ENCODE peak calls at places on chromosome 6, in ten cellular contexts. M is WTC11, P is H1, G is HCT116, W is A549, C is HepG2, N is endothelial cell of umbilical vein, E is SK-N-SH, R is K562, A is GM12878. H is an unnamed sample.

GRCh38 chr6:137923866-137924616 is 57.0 kb downstream of the TNFAIP3 start:
- DNase-seq in M (no peak), P (no peak), G (no peak), W (no peak), C (no peak), N (no peak), E (no peak), R (no peak), A (no peak), H (peak)

GRCh38 chr6:117169781-117170281 is 95.5 kb upstream of the VGLL2 start:
- DNase-seq in M (no peak), P (no peak), G (no peak), W (no peak), C (no peak), N (no peak), E (no peak), R (no peak), A (no peak), H (no peak)

GRCh38 chr6:160007581-160007980 is 38.7 kb downstream of the IGF2R start:
- DNase-seq in M (no peak), P (no peak), G (no peak), W (no peak), C (no peak), N (peak), E (no peak), R (no peak), A (no peak), H (no peak)

GRCh38 chr6:146551545-146551944 is 7.9 kb downstream of the RAB32 start:
- DNase-seq in M (no peak), P (no peak), G (no peak), W (no peak), C (no peak), N (no peak), E (no peak), R (peak), A (no peak), H (no peak)

GRCh38 chr6:40183902-40184301 is 249.6 kb upstream of the MOCS1 start:
- DNase-seq in M (no peak), P (no peak), G (no peak), W (no peak), C (no peak), N (no peak), E (no peak), R (no peak), A (no peak), H (no peak)

GRCh38 chr6:32952817-32953739 is at the start of gene HLA-DMA:
- DNase-seq in M (peak), P (peak), G (peak), W (peak), C (peak), N (peak), E (peak), R (peak), A (peak), H (peak)

GRCh38 chr6:21348462-21349195 is 244.9 kb upstream of the SOX4 start:
- DNase-seq in M (peak), P (no peak), G (no peak), W (peak), C (no peak), N (peak), E (no peak), R (no peak), A (no peak), H (no peak)

GRCh38 chr6:30970946-30971345 is 12.6 kb upstream of the MUC21 start:
- DNase-seq in M (no peak), P (no peak), G (no peak), W (no peak), C (no peak), N (no peak), E (no peak), R (no peak), A (no peak), H (no peak)

GRCh38 chr6:28634406-28634757 is 108.7 kb downstream of the GPX5 start:
- DNase-seq in M (no peak), P (no peak), G (no peak), W (no peak), C (no peak), N (no peak), E (no peak), R (no peak), A (no peak), H (no peak)

GRCh38 chr6:147909645-147910044 is 401.2 kb downstream of the SAMD5 start:
- DNase-seq in M (no peak), P (no peak), G (no peak), W (no peak), C (no peak), N (no peak), E (no peak), R (no peak), A (no peak), H (no peak)

GRCh38 chr6:38262041-38262440 is 377.7 kb downstream of the BTBD9 start:
- DNase-seq in M (no peak), P (peak), G (no peak), W (peak), C (peak), N (peak), E (no peak), R (no peak), A (no peak), H (no peak)

GRCh38 chr6:33418690-33419291 is 884 bp upstream of the CUTA start:
- DNase-seq in M (no peak), P (no peak), G (no peak), W (no peak), C (no peak), N (no peak), E (no peak), R (peak), A (no peak), H (peak)

GRCh38 chr6:143336446-143337152 is 113.9 kb downstream of the ADAT2 start:
- DNase-seq in M (no peak), P (no peak), G (no peak), W (no peak), C (no peak), N (no peak), E (no peak), R (no peak), A (no peak), H (no peak)

GRCh38 chr6:165581678-165582077 is 81.4 kb downstream of the PDE10A start:
- DNase-seq in M (no peak), P (no peak), G (no peak), W (no peak), C (no peak), N (no peak), E (no peak), R (no peak), A (no peak), H (no peak)

GRCh38 chr6:118748311-118749062 is 97.1 kb upstream of the CEP85L start:
- DNase-seq in M (peak), P (no peak), G (no peak), W (no peak), C (no peak), N (peak), E (peak), R (no peak), A (no peak), H (peak)

GRCh38 chr6:168815229-168815628 is 374.2 kb downstream of the SMOC2 start:
- DNase-seq in M (peak), P (no peak), G (peak), W (no peak), C (no peak), N (no peak), E (no peak), R (no peak), A (no peak), H (peak)

GRCh38 chr6:152575621-152576150 is 61.5 kb downstream of the SYNE1 start:
- DNase-seq in M (no peak), P (no peak), G (no peak), W (no peak), C (no peak), N (no peak), E (no peak), R (no peak), A (no peak), H (peak)

GRCh38 chr6:105608711-105609374 is 206.0 kb upstream of the PREP start:
- DNase-seq in M (no peak), P (no peak), G (no peak), W (peak), C (peak), N (no peak), E (no peak), R (no peak), A (no peak), H (no peak)

GRCh38 chr6:146785001-146785585 is 186.3 kb downstream of the ADGB start:
- DNase-seq in M (no peak), P (no peak), G (peak), W (peak), C (peak), N (peak), E (peak), R (peak), A (no peak), H (peak)

GRCh38 chr6:141946502-141946901 is 186.2 kb upstream of the GJE1 start:
- DNase-seq in M (no peak), P (no peak), G (no peak), W (no peak), C (no peak), N (no peak), E (no peak), R (no peak), A (no peak), H (no peak)

GRCh38 chr6:4582506-4582905 is 193.7 kb upstream of the CDYL start:
- DNase-seq in M (no peak), P (no peak), G (no peak), W (no peak), C (no peak), N (no peak), E (no peak), R (no peak), A (no peak), H (peak)

GRCh38 chr6:26553264-26553738 is 15.1 kb downstream of the HMGN4 start:
- DNase-seq in M (peak), P (no peak), G (peak), W (peak), C (peak), N (peak), E (peak), R (peak), A (no peak), H (peak)

GRCh38 chr6:133704371-133704770 is 184.5 kb upstream of the TCF21 start:
- DNase-seq in M (no peak), P (no peak), G (no peak), W (no peak), C (no peak), N (no peak), E (no peak), R (no peak), A (no peak), H (no peak)

GRCh38 chr6:41692080-41692675 is 43.2 kb downstream of the TFEB start:
- DNase-seq in M (no peak), P (no peak), G (no peak), W (no peak), C (no peak), N (no peak), E (no peak), R (no peak), A (no peak), H (no peak)

GRCh38 chr6:30325873-30326445 is 768 bp upstream of the TRIM39 start:
- DNase-seq in M (peak), P (peak), G (peak), W (no peak), C (no peak), N (no peak), E (no peak), R (peak), A (peak), H (peak)

GRCh38 chr6:46626228-46626909 is 26.2 kb downstream of the CYP39A1 start:
- DNase-seq in M (no peak), P (no peak), G (peak), W (peak), C (peak), N (peak), E (peak), R (peak), A (peak), H (peak)

GRCh38 chr6:139508023-139508422 is 133.6 kb upstream of the CITED2 start:
- DNase-seq in M (no peak), P (no peak), G (no peak), W (no peak), C (peak), N (no peak), E (no peak), R (no peak), A (no peak), H (peak)

GRCh38 chr6:42401605-42401935 is 50.2 kb downstream of the TRERF1 start:
- DNase-seq in M (no peak), P (no peak), G (no peak), W (no peak), C (no peak), N (no peak), E (no peak), R (no peak), A (no peak), H (no peak)

GRCh38 chr6:85600713-85601313 is 7.2 kb upstream of the SNX14 start:
- DNase-seq in M (no peak), P (no peak), G (no peak), W (no peak), C (no peak), N (no peak), E (no peak), R (no peak), A (no peak), H (no peak)

GRCh38 chr6:8277769-8278168 is 157.6 kb downstream of the SLC35B3 start:
- DNase-seq in M (peak), P (no peak), G (no peak), W (no peak), C (no peak), N (no peak), E (peak), R (no peak), A (no peak), H (peak)

GRCh38 chr6:113276631-113277030 is 580.5 kb upstream of the MARCKS start:
- DNase-seq in M (no peak), P (no peak), G (no peak), W (no peak), C (no peak), N (peak), E (no peak), R (no peak), A (no peak), H (no peak)

GRCh38 chr6:113182370-113183141 is 674.6 kb upstream of the MARCKS start:
- DNase-seq in M (no peak), P (no peak), G (no peak), W (peak), C (peak), N (peak), E (no peak), R (no peak), A (no peak), H (no peak)

GRCh38 chr6:154274175-154274574 is 82.4 kb downstream of the IPCEF1 start:
- DNase-seq in M (no peak), P (no peak), G (no peak), W (no peak), C (no peak), N (no peak), E (no peak), R (no peak), A (no peak), H (no peak)

GRCh38 chr6:70370496-70370895 is 42.8 kb upstream of the FAM135A start:
- DNase-seq in M (no peak), P (no peak), G (no peak), W (no peak), C (no peak), N (no peak), E (no peak), R (no peak), A (no peak), H (no peak)

GRCh38 chr6:70375166-70375565 is 38.1 kb upstream of the FAM135A start:
- DNase-seq in M (no peak), P (no peak), G (no peak), W (no peak), C (no peak), N (no peak), E (no peak), R (no peak), A (no peak), H (no peak)

GRCh38 chr6:70375882-70376281 is 37.4 kb upstream of the FAM135A start:
- DNase-seq in M (no peak), P (no peak), G (peak), W (peak), C (peak), N (no peak), E (no peak), R (peak), A (no peak), H (peak)

GRCh38 chr6:70369332-70369950 is 43.9 kb upstream of the FAM135A start:
- DNase-seq in M (peak), P (peak), G (peak), W (peak), C (peak), N (peak), E (peak), R (peak), A (peak), H (peak)

GRCh38 chr6:70371454-70372105 is 41.7 kb upstream of the FAM135A start:
- DNase-seq in M (no peak), P (no peak), G (peak), W (peak), C (peak), N (peak), E (peak), R (peak), A (no peak), H (peak)
- TF ChIP-seq MAX in M (no peak), P (no peak), G (no peak), W (no peak), C (no peak), N (no peak), E (no peak), R (no peak), A (no peak), H (no peak)

DNA sequence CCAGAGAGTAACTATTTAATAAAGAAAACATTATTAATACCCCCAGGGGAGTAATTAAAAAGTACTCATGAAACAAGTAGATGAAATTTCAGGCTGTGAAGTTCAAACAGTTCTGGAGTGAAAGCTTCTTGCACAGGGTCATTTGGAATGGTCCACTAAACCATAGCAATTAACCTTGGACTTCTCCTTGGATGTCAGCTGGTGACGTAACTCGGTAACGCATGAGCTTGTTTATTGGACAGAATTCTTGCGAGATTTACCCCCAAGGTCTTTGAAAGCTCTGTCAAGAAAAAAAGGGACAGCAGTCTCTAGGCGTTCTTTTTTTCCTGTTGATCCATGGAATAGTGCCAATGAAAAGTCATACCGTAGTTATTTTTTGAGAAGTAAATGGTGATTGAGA is 2.2 kb downstream of the CD83 start:
- DNase-seq in M (no peak), P (no peak), G (no peak), W (no peak), C (no peak), N (no peak), E (no peak), R (no peak), A (no peak), H (no peak)
- TF ChIP-seq MAX in M (no peak), P (no peak), G (no peak), W (no peak), C (no peak), N (no peak), E (no peak), R (no peak), A (no peak), H (no peak)

DNA sequence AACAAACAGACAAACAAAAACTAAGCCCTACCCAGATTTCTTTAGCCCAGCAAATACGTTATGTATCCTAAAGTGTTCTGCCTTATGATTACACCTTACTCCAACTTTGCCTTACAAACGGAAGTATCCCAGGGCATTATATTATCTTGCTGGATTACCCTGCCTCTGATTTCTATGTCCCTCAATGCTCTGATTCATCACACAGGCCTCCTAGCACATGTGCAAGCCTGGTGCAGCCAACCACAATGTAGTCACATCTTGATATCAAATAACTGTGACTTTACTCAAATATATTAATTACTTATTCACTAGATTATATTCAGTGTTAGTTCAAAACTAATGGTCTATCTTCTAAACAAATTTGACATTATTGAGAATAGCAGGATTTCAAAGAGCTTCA is 598.6 kb downstream of the TBC1D32 start:
- DNase-seq in M (no peak), P (no peak), G (no peak), W (no peak), C (no peak), N (no peak), E (no peak), R (no peak), A (no peak), H (no peak)
- TF ChIP-seq MAX in M (no peak), P (no peak), G (no peak), W (no peak), C (no peak), N (no peak), E (no peak), R (no peak), A (no peak), H (no peak)

DNA sequence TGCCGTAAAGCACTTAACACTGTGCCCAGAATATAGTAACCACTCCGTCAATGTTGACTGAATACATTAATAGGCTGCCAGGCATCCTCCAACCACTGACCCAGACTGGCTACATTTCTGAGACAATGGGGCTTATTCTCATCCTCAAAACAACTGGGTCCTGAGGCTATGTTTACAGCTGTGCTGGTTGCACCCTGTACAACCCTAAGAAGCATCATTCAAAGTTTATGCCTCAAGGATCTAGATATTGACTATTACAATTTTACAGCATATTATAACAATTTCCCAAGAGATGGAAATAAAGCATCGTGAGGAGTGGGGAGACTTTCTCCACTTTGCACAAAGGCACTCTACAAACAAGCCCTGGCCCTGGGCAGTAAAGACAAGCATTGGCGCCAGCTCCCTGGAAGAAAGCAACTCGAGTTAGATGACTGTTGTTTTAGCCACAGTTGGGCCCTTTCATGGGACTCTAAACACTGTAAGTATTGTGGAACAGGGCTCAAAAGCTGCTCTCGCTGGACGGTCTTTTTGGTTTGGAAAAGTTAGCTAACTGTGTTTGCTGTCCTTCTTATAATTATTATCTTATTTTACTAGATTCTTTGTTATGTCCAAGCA is 30.2 kb downstream of the MYLIP start:
- DNase-seq in M (no peak), P (no peak), G (no peak), W (no peak), C (no peak), N (no peak), E (no peak), R (no peak), A (no peak), H (no peak)
- TF ChIP-seq MAX in M (no peak), P (no peak), G (no peak), W (no peak), C (no peak), N (no peak), E (no peak), R (no peak), A (no peak), H (no peak)

GRCh38 chr6:56772737-56773184 is 130.1 kb upstream of the DST start:
- DNase-seq in M (no peak), P (no peak), G (no peak), W (peak), C (no peak), N (peak), E (no peak), R (no peak), A (no peak), H (no peak)
- TF ChIP-seq MAX in M (no peak), P (peak), G (peak), W (peak), C (no peak), N (no peak), E (peak), R (no peak), A (no peak), H (no peak)

GRCh38 chr6:43575105-43575771 is 600 bp downstream of the XPO5 start:
- DNase-seq in M (peak), P (no peak), G (no peak), W (no peak), C (peak), N (peak), E (peak), R (peak), A (no peak), H (peak)

GRCh38 chr6:43575772-43576551 is at the start of the genes POLH and XPO5:
- DNase-seq in M (peak), P (peak), G (peak), W (peak), C (peak), N (peak), E (peak), R (peak), A (peak), H (peak)

GRCh38 chr6:43572015-43572414 is 3.8 kb downstream of the XPO5 start:
- DNase-seq in M (no peak), P (no peak), G (no peak), W (no peak), C (no peak), N (no peak), E (no peak), R (no peak), A (no peak), H (no peak)

DNA sequence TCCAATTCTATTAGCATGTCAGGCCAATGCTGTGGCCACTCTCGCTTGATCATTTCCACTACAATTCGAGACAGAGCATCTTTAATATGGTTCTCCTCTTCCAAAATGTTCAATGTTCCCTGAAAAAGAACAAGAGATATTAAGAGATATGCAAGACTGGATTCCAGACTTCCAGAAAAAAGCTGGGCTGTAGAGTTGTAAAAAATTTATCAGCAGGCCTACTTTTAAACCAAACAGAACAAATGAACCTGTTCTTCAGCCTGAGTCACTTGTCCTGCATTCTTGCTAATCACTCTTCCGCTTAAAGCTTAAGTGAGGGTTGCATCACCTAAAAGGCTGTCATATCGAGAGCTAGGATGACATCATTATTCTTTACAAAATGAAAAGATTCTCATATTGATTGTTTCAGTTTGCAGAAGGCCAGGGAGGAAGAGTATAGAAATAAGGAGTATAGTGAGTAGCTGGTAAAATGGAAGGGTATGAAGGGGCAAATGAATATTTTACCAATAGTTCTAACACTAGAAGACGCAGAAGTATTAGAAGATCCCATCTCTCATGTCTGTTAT is 4.9 kb downstream of the XPO5 start:
- DNase-seq in M (no peak), P (no peak), G (no peak), W (no peak), C (no peak), N (no peak), E (no peak), R (peak), A (no peak), H (peak)
- TF ChIP-seq MAX in M (no peak), P (no peak), G (no peak), W (no peak), C (no peak), N (no peak), E (no peak), R (no peak), A (no peak), H (no peak)

H was measured in NB4.